ENCODE peak calls at places on chromosomes 13 and 19, in nine cellular contexts. T is PC-3, S is neuronal stem cell, Q is MM.1S, C is IMR-90, P is colonic mucosa, G is GM23248, Y is astrocyte, X is mesendoderm. W is an unnamed sample.

GRCh38 chr19:49224856-49225255 is 67.3 kb downstream of the TRPM4 start:
- DNase-seq in Y (peak; percentile 19), T (peak; percentile 88), P (peak; percentile 68), G (peak; percentile 79), S (peak; percentile 48), Q (peak; percentile 80), X (peak; percentile 84), C (peak; percentile 57), W (peak; percentile 89)

GRCh38 chr19:58450836-58451357 is 525 bp upstream of the ZNF324B start:
- DNase-seq in Y (no peak), T (peak; percentile 51), P (peak; percentile 68), G (peak; percentile 17), Q (no peak), S (no peak), C (no peak), X (no peak), W (no peak)

GRCh38 chr19:54373781-54374266 is 9.1 kb upstream of the LAIR1 start:
- DNase-seq in P (no peak), X (no peak), G (no peak), C (no peak), Y (no peak), Q (peak; percentile 66), S (no peak), T (no peak), W (no peak)

GRCh38 chr13:35549481-35549880 is 73.0 kb upstream of the MAB21L1 start:
- DNase-seq in X (peak; percentile 8), T (peak; percentile 80), P (no peak), Y (peak; percentile 67), Q (no peak), G (peak; percentile 64), S (no peak), C (peak; percentile 43), W (no peak)

GRCh38 chr13:35923347-35923746 is 207.8 kb downstream of the DCLK1 start:
- DNase-seq in T (peak; percentile 67), C (peak; percentile 68), X (no peak), Q (no peak), P (no peak), G (peak; percentile 84), S (no peak), Y (peak; percentile 51), W (peak; percentile 75)

GRCh38 chr13:41370736-41371135 is 59.7 kb downstream of the NAA16 start:
- DNase-seq in T (no peak), Y (no peak), Q (no peak), S (no peak), P (no peak), C (no peak), G (no peak), X (no peak), W (no peak)

GRCh38 chr19:16373539-16373938 is 48.9 kb downstream of the KLF2 start:
- DNase-seq in S (no peak), P (no peak), Y (peak; percentile 33), Q (no peak), C (peak; percentile 83), G (peak; percentile 47), X (no peak), T (no peak), W (no peak)

GRCh38 chr13:49652691-49653305 is 24.5 kb downstream of the ARL11 start:
- DNase-seq in T (peak; percentile 63), C (peak; percentile 10), P (peak; percentile 44), X (peak; percentile 82), G (peak; percentile 50), S (peak; percentile 36), Q (no peak), Y (no peak), W (peak; percentile 83)

GRCh38 chr13:104750377-104750776 is 1684.2 kb upstream of the SLC10A2 start:
- DNase-seq in T (peak; percentile 18), C (no peak), G (no peak), S (no peak), Y (peak; percentile 54), P (no peak), Q (no peak), X (peak; percentile 81), W (no peak)

GRCh38 chr13:28467886-28468519 is 26.9 kb downstream of the FLT1 start:
- DNase-seq in G (no peak), X (no peak), Q (no peak), C (no peak), S (no peak), T (no peak), P (no peak), Y (no peak), W (no peak)
- H3K36me3 ChIP-seq in G (no peaks in the 10 kb centered on the region), X (no peaks in the 10 kb centered on the region), Q (no peaks in the 10 kb centered on the region), C (no peaks in the 10 kb centered on the region), S (no peaks in the 10 kb centered on the region), T (no peaks in the 10 kb centered on the region), P (no peaks in the 10 kb centered on the region), Y (no peaks in the 10 kb centered on the region), W (no peaks in the 10 kb centered on the region)

GRCh38 chr19:47272448-47273312 is 2.0 kb upstream of the INAFM1 start:
- DNase-seq in T (peak; percentile 7), X (peak; percentile 60), P (peak; percentile 58), C (no peak), S (no peak), Y (peak; percentile 10), G (peak; percentile 52), Q (no peak), W (peak; percentile 72)

GRCh38 chr19:47273313-47274070 is 1.2 kb upstream of the INAFM1 start:
- DNase-seq in S (peak; percentile 90), G (peak; percentile 98), C (peak; percentile 90), X (peak; percentile 97), P (peak; percentile 97), T (peak; percentile 79), Y (peak; percentile 87), Q (peak; percentile 90), W (peak; percentile 98)

GRCh38 chr19:47274891-47275865 is 493 bp downstream of the INAFM1 start:
- DNase-seq in X (no peak), Y (peak; percentile 9), C (no peak), P (no peak), S (no peak), Q (no peak), G (peak; percentile 64), T (peak; percentile 1), W (peak; percentile 75)

GRCh38 chr19:47274071-47274890 is at the start of gene INAFM1:
- DNase-seq in T (peak; percentile 87), C (peak; percentile 86), Y (peak; percentile 72), Q (peak; percentile 92), P (peak; percentile 100), S (peak; percentile 96), G (peak; percentile 96), X (peak; percentile 96), W (peak; percentile 100)

GRCh38 chr19:47275866-47276461 is 1.3 kb downstream of the INAFM1 start:
- DNase-seq in Y (peak; percentile 63), T (no peak), C (peak; percentile 57), P (no peak), S (no peak), G (peak; percentile 91), X (no peak), Q (no peak), W (peak; percentile 53)
- H3K9ac ChIP-seq in Y (peak overlapping the region; percentile 60), T (no peak overlapping the region), C (peak overlapping the region; percentile 47), P (no peak overlapping the region), S (no peak overlapping the region), G (peak overlapping the region; percentile 78), X (no peak overlapping the region), Q (no peak overlapping the region), W (no peak overlapping the region)

GRCh38 chr19:1466018-1466460 is 13.0 kb downstream of the C19orf25 start:
- DNase-seq in X (no peak), Q (no peak), Y (no peak), P (no peak), G (no peak), S (no peak), C (no peak), T (no peak), W (no peak)

GRCh38 chr19:1467512-1468273 is 11.3 kb downstream of the C19orf25 start:
- DNase-seq in G (no peak), C (no peak), Q (no peak), T (no peak), X (no peak), S (no peak), Y (no peak), P (no peak), W (peak; percentile 75)

GRCh38 chr19:1466461-1467227 is 12.4 kb downstream of the C19orf25 start:
- DNase-seq in C (no peak), Y (no peak), Q (no peak), P (no peak), S (no peak), G (peak; percentile 47), X (no peak), T (no peak), W (no peak)

GRCh38 chr19:1468274-1469199 is 10.5 kb downstream of the C19orf25 start:
- DNase-seq in X (no peak), C (peak; percentile 37), T (peak; percentile 32), G (peak; percentile 83), P (no peak), Y (no peak), Q (no peak), S (no peak), W (peak; percentile 88)

GRCh38 chr19:1467228-1467511 is 11.8 kb downstream of the C19orf25 start:
- DNase-seq in P (no peak), C (no peak), Y (no peak), S (no peak), Q (no peak), T (no peak), G (no peak), X (no peak), W (no peak)
- H3K4me1 ChIP-seq in P (peaks cover 37% of the 10 kb centered on the region), C (peaks cover 21% of the 10 kb centered on the region), Y (peaks cover 5% of the 10 kb centered on the region), S (peaks cover 25% of the 10 kb centered on the region), Q (peaks cover 14% of the 10 kb centered on the region), T (peaks cover 18% of the 10 kb centered on the region), G (no peaks in the 10 kb centered on the region), X (peaks cover 3% of the 10 kb centered on the region), W (peaks cover 12% of the 10 kb centered on the region)

GRCh38 chr19:1019616-1019961 is 1.3 kb downstream of the TMEM259 start:
- DNase-seq in Y (no peak), X (no peak), Q (no peak), G (no peak), S (no peak), T (no peak), P (no peak), C (no peak), W (no peak)

GRCh38 chr19:1019980-1020867 is 699 bp downstream of the TMEM259 start:
- DNase-seq in Y (no peak), G (no peak), Q (peak; percentile 44), T (no peak), C (no peak), X (peak; percentile 64), S (no peak), P (peak; percentile 57), W (no peak)

GRCh38 chr19:1018393-1018792 is 2.5 kb downstream of the TMEM259 start:
- DNase-seq in Q (no peak), P (no peak), T (no peak), S (no peak), C (no peak), X (no peak), G (no peak), Y (no peak), W (no peak)

GRCh38 chr19:1017906-1018305 is 3.0 kb downstream of the TMEM259 start:
- DNase-seq in G (no peak), S (no peak), C (no peak), P (no peak), T (no peak), Y (no peak), X (no peak), Q (no peak), W (no peak)

DNA sequence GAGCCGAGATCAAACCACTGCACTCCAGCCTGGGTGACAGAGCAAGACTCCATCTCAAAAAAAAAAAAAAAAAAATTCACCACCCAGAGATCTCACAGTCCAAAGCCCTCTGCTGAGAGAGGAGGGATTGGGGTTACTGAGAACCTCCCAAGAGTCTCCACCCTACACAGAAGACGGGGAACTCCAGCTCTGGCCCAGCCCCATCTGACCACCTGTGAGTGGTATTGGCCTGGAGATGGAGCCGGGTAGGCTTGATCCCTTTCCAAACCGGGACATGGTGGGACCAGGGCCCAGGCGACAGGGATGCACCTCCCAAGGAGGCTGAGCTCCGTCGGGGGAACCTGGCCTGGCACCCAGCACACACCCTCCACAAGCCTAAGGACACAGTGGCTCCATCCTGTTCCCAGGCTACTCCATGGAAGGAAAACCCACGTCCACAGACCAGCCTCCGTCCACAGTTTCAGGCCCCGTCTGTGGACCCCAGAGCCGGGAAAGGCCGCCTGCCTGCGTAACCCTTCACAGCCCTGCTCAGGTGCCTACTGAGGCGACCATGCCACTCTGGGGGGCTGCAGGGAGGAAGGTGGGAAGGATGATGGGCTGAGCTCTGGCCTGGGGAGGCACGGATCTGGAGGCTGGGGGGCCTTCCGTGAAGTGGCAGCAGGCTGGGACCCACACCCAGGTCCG is 1.8 kb downstream of the TMEM259 start:
- DNase-seq in G (no peak), P (no peak), X (no peak), Q (peak; percentile 42), T (no peak), S (no peak), Y (no peak), C (no peak), W (no peak)
- H3K36me3 ChIP-seq in G (no peaks in the 10 kb centered on the region), P (no peaks in the 10 kb centered on the region), X (no peaks in the 10 kb centered on the region), Q (no peaks in the 10 kb centered on the region), T (no peaks in the 10 kb centered on the region), S (peaks cover 20% of the 10 kb centered on the region), Y (no peaks in the 10 kb centered on the region), C (peaks cover 1% of the 10 kb centered on the region), W (peaks cover 8% of the 10 kb centered on the region)